ENCODE peak calls at places on chromosomes 12 and 14, in eight cellular contexts. D is DMS153; B is ELR; G is natural killer cell treated with Interleukin-12 subunit alpha and Interleukin-12 subunit beta and Interleukin-15 and Interleukin-18, amount 100 ng/mL, for 72 hours; F is HuH-7.5; W is neural crest cell; M is effector memory CD8-positive, alpha-beta T cell; Y is WERI-Rb-1. K is an unnamed sample.

GRCh38 chr12:90188857-90189256 is 480.2 kb upstream of the ATP2B1 start:
- DNase-seq in F (no peak), G (no peak), W (no peak), B (no peak), M (no peak), Y (no peak), D (no peak), K (no peak)

GRCh38 chr14:50452285-50452684 is 55.6 kb upstream of the CDKL1 start:
- DNase-seq in M (no peak), B (no peak), F (no peak), Y (no peak), D (peak; percentile 19), W (no peak), G (no peak), K (no peak)

GRCh38 chr12:30438526-30439120 is 257.0 kb downstream of the IPO8 start:
- DNase-seq in G (no peak), M (no peak), D (peak; percentile 15), W (no peak), Y (no peak), B (no peak), F (no peak), K (no peak)

GRCh38 chr14:69701857-69702256 is 65.1 kb upstream of the SRSF5 start:
- DNase-seq in B (no peak), Y (no peak), G (no peak), M (no peak), W (no peak), F (no peak), D (no peak), K (no peak)

GRCh38 chr14:101593411-101594181 is 32.3 kb downstream of the DIO3 start:
- DNase-seq in M (no peak), D (no peak), W (no peak), B (no peak), Y (no peak), F (no peak), G (no peak), K (peak; percentile 2)

GRCh38 chr14:22478670-22479069 is 110.4 kb downstream of the DAD1 start:
- DNase-seq in G (no peak), M (no peak), B (no peak), F (no peak), D (no peak), W (no peak), Y (no peak), K (no peak)

GRCh38 chr12:46562625-46563228 is 190.2 kb upstream of the SLC38A2 start:
- DNase-seq in F (no peak), G (no peak), Y (no peak), W (no peak), M (no peak), D (peak; percentile 81), B (peak; percentile 90), K (no peak)

GRCh38 chr12:49456280-49456679 is 82.5 kb upstream of the KCNH3 start:
- DNase-seq in F (no peak), Y (no peak), M (no peak), B (no peak), D (no peak), G (no peak), W (no peak), K (no peak)

GRCh38 chr14:100193417-100194357 is 34.2 kb upstream of the DEGS2 start:
- DNase-seq in G (no peak), M (no peak), D (no peak), B (peak; percentile 19), F (no peak), W (peak; percentile 10), Y (no peak), K (no peak)

GRCh38 chr12:51926718-51927117 is 19.4 kb downstream of the ACVRL1 start:
- DNase-seq in F (peak; percentile 58), G (no peak), W (no peak), D (peak; percentile 6), M (peak; percentile 35), B (peak; percentile 46), Y (peak; percentile 48), K (peak; percentile 74)

GRCh38 chr12:108821407-108822397 is 35.7 kb downstream of the SSH1 start:
- DNase-seq in B (peak; percentile 74), W (no peak), G (peak; percentile 86), M (no peak), D (no peak), Y (no peak), F (no peak), K (no peak)

GRCh38 chr12:112418248-112418595 is 525 bp upstream of the PTPN11 start:
- DNase-seq in F (no peak), D (no peak), W (no peak), M (no peak), B (peak; percentile 30), G (peak; percentile 61), Y (no peak), K (no peak)

K was measured in colonic mucosa.